ENCODE peak calls at places on chromosomes 1 and 21, in six cellular contexts. F is GM12892, Z is H1, K is K562, I is HepG2, L is GM12878. P is an unnamed sample.

GRCh38 chr1:119275145-119275929 is 93.2 kb upstream of the HAO2 start:
- DNase-seq in Z (no peak), I (peak; percentile 45), K (peak; percentile 56), F (no peak), L (no peak), P (no peak)

GRCh38 chr1:64826991-64827390 is 82.1 kb downstream of the RAVER2 start:
- DNase-seq in F (no peak), L (no peak), K (no peak), I (no peak), Z (no peak), P (no peak)

GRCh38 chr1:173669491-173669941 is at the start of gene ANKRD45:
- DNase-seq in I (no peak), L (no peak), F (peak; percentile 8), K (no peak), Z (peak; percentile 43), P (peak; percentile 10)

GRCh38 chr1:119549719-119550141 is 42.7 kb downstream of the HSD3B1 start:
- DNase-seq in K (peak; percentile 26), F (no peak), I (peak; percentile 53), Z (peak; percentile 19), L (no peak), P (no peak)

GRCh38 chr21:46317710-46318463 is 5.8 kb downstream of the C21orf58 start:
- DNase-seq in L (no peak), I (no peak), K (no peak), Z (no peak), F (no peak), P (no peak)

GRCh38 chr1:84078108-84078823 is 65.8 kb upstream of the PRKACB start:
- DNase-seq in K (peak; percentile 11), L (no peak), Z (no peak), I (no peak), F (no peak), P (no peak)

GRCh38 chr1:170581041-170581440 is 49.1 kb downstream of the GORAB start:
- DNase-seq in L (no peak), I (no peak), Z (no peak), F (no peak), K (no peak), P (no peak)

GRCh38 chr1:113373644-113374043 is 16.7 kb upstream of the MAGI3 start:
- DNase-seq in K (no peak), Z (no peak), L (no peak), F (no peak), I (no peak), P (no peak)

GRCh38 chr1:164753521-164754077 is 194.6 kb downstream of the PBX1 start:
- DNase-seq in F (no peak), Z (no peak), I (no peak), K (no peak), L (no peak), P (no peak)

GRCh38 chr1:199855580-199855979 is 171.9 kb upstream of the NR5A2 start:
- DNase-seq in K (no peak), F (no peak), Z (no peak), I (no peak), L (no peak), P (no peak)

DNA sequence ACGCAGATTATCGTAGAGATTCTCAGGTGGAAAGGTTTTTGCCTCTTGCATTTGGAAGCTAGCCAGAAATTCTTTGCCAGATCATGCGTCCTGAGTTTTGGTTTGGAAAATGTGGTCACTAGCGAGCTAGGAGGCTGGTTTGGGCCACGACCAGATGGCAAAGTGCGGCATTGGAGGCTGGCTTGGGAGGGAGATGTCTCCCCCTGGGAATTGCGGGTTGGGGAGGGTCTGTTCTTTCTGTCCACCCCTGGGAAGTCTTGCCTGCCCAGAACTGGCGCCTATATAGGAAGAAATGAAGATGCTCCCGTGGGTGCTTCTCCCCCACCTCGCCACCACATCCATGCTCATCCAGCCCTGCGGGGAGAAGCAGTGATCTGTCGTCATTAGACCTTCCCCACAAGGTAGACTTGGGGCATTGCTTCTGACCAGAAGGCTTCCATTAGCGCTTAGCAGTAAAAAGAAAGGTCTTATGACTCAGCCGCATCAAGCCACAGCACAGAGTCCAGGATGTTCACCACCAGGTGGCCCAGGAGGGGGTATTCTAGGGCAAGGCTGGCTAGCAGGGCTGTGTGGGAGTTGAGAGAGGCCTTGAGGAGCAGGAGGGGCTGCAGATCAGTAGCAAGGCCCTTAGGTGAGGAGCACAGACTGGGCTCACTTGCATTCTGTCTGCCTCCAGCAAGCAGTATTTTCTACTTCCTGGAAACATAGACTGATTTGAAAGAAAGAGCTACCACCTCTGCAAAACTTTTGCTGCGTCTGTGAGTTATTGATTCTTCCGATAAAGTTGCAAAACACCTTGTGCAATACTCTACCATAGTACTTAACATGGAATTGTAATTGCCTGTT is 1.5 kb upstream of the PTP4A2 start:
- DNase-seq in K (peak; percentile 75), L (peak; percentile 86), Z (no peak), I (peak; percentile 87), F (peak; percentile 55), P (peak; percentile 50)
- TF ChIP-seq POLR2A in K (no peak), L (peak; percentile 53), Z (no peak), I (peak; percentile 25), F (no peak), P (peak; percentile 31)

GRCh38 chr1:219271914-219272545 is 98.4 kb downstream of the LYPLAL1 start:
- DNase-seq in L (no peak), Z (no peak), K (no peak), F (no peak), I (no peak), P (no peak)
- TF ChIP-seq TAF1 in L (no peak), Z (no peak), K (no peak), F (no peak), I (no peak), P (no peak)

DNA sequence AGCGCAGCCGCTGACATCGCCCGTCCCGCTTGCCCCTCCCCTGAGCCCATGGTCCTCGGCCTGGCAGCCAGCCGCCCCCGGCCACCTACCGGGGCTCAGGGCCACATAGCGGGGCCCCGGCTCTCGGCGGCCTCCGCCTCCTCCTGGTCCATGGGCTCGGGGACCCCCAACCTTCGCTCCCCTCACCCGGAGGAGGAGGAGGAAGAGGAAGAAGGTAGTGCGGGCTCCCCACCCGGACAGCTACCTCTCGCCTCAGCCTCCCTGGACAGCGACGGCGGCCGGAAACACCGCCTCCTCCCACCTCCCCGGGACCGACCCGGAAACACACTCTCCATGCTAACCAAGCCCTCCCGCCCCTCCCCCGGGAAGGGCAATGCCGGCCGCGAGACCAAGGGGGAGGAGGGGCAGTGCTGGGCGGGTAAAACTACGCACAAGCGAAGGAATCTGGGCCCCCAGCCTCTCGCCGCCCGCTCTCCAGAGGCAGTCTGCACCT is at the start of gene KIAA0319L:
- DNase-seq in F (peak; percentile 85), L (no peak), Z (no peak), I (peak; percentile 60), K (peak; percentile 92), P (peak; percentile 87)
- TF ChIP-seq POLR2A in F (no peak), L (peak; percentile 88), Z (no peak), I (peak; percentile 87), K (peak; percentile 94), P (no peak)

DNA sequence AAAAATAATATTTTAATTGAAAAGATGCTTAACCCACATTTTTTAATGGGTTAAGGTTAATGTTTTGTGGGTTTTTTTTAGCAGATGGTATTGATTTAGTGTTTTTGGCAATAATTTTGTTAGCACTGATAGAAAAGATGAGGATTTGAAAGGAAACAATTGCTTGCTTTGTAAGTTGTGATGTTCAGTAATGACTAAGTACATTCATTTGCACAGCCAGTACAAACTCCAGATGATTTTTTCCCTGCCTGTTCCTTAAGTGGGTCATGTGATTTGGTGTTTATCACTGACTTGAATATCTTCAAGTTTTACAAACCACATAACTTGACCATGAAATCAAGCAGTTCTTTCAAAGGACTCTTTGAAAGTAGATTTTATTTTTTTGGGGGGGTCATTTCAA is 15.0 kb downstream of the DISP1 start:
- DNase-seq in K (no peak), F (no peak), Z (no peak), I (no peak), L (no peak), P (no peak)
- TF ChIP-seq TAF1 in K (no peak), F (no peak), Z (no peak), I (no peak), L (no peak), P (no peak)

DNA sequence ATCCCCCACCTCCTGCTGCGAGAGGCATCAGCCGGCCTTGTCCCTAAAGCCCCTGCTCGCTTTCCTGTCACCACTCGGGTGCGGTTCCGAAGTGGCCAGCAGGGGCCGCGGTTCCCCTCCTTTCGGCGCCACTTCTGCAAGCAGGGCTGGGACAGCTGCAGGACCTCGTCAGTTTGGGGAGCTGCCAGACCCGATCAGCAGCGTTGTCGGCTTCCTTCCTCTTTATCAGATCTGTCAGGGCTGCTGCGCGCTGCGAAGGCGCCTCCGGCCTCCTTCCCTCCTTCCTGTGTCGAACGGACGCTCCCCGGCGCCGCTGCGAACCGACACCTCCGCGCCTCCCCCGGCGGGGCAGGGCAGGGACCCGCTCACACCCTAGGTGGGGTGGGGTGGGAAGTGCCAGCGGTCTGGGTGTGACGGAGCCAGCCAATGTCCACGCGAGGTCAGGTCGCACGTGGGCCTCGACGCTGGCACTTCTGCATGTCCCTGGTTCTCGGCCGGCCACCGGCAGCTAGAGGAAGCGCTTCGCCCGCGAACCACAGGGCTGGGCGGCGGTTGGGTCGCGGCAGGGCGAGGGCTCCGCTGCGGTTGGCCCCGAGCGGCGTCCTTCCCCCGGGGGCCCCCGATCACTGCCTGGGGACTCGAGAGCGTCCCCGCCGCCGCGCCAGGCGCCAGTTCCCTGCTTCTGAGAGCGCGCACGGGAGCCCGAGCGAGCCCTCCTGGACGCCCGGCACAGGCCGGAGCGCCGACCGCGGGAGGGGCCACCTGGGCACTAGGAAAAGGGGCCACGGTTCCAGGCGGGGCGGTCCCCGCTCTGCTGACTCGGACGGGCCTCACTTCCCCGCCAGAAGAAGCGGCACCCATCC is 81.8 kb downstream of the RUNX3 start:
- DNase-seq in I (peak; percentile 64), L (peak; percentile 71), F (peak; percentile 80), Z (peak; percentile 90), K (peak; percentile 84), P (peak; percentile 78)
- TF ChIP-seq POLR2A in I (no peak), L (peak; percentile 84), F (peak; percentile 56), Z (peak; percentile 36), K (peak; percentile 76), P (peak; percentile 75)

DNA sequence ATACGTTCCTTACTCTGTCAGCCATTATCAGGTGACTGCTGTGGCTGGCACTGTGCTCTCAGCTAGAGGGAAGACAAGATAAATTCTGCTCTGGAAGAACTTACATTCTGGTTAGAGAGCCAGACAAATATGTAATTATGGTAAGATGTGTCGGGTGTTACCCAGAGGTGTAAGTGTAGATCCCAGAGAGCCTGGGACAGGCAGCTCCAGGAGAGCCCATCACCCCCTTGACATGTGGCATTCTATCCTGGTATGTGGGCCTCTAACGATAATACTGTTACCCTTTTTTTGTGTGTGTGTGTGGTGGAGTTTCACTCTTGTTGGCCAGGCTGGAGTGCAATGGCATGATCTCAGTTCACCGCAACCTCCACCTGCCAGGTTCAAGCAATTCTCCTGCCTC is 19.0 kb downstream of the TRNAU1AP start:
- DNase-seq in K (no peak), L (no peak), Z (no peak), I (no peak), F (no peak), P (no peak)
- TF ChIP-seq TAF1 in K (no peak), L (no peak), Z (no peak), I (no peak), F (no peak), P (no peak)

GRCh38 chr21:42878993-42879787 is at the start of gene WDR4:
- DNase-seq in F (peak; percentile 98), I (peak; percentile 93), K (peak; percentile 99), Z (peak; percentile 95), L (peak; percentile 97), P (peak; percentile 97)
- TF ChIP-seq POLR2A in F (peak; percentile 97), I (peak; percentile 99), K (peak; percentile 97), Z (peak; percentile 85), L (peak; percentile 96), P (peak; percentile 98)

P was measured in GM12891.